ENCODE peak calls at places on chromosomes 5 and 9, in nine cellular contexts. B, V, R, D, Y, Q, O, P and K are unnamed samples.

GRCh38 chr9:84711936-84712335 is 42.4 kb downstream of the NTRK2 start:
- DNase-seq in B (no peak), V (no peak), R (peak; percentile 79), D (no peak), Y (no peak), Q (no peak), O (no peak), P (peak; percentile 90), K (no peak)

GRCh38 chr9:34046784-34047379 is 1.8 kb downstream of the UBAP2 start:
- DNase-seq in B (no peak), V (no peak), R (no peak), D (no peak), Y (no peak), Q (no peak), O (no peak), P (no peak), K (no peak)

GRCh38 chr5:81234801-81235200 is 1.7 kb downstream of the CKMT2 start:
- DNase-seq in B (no peak), V (no peak), R (no peak), D (no peak), Y (no peak), Q (no peak), O (no peak), P (no peak), K (no peak)

GRCh38 chr5:14351845-14352712 is 208.9 kb downstream of the TRIO start:
- DNase-seq in B (peak; percentile 74), V (peak; percentile 59), R (peak; percentile 68), D (peak; percentile 24), Y (no peak), Q (peak; percentile 73), O (peak; percentile 64), P (no peak), K (no peak)

GRCh38 chr9:27539479-27540441 is 10.1 kb upstream of the MOB3B start:
- DNase-seq in B (no peak), V (no peak), R (no peak), D (no peak), Y (peak; percentile 12), Q (no peak), O (no peak), P (peak; percentile 39), K (no peak)

GRCh38 chr9:124356745-124357390 is 58.4 kb downstream of the PSMB7 start:
- DNase-seq in B (no peak), V (no peak), R (no peak), D (no peak), Y (no peak), Q (no peak), O (no peak), P (no peak), K (no peak)

GRCh38 chr5:72223371-72223770 is 96.7 kb downstream of the MRPS27 start:
- DNase-seq in B (no peak), V (no peak), R (no peak), D (no peak), Y (no peak), Q (no peak), O (no peak), P (no peak), K (no peak)

GRCh38 chr9:21077842-21078241 is at the start of gene IFNB1:
- DNase-seq in B (no peak), V (no peak), R (no peak), D (no peak), Y (no peak), Q (no peak), O (no peak), P (no peak), K (no peak)

GRCh38 chr9:68802525-68803015 is 97.5 kb downstream of the PIP5K1B start:
- DNase-seq in B (no peak), V (no peak), R (no peak), D (no peak), Y (no peak), Q (no peak), O (no peak), P (no peak), K (no peak)

GRCh38 chr9:136021891-136022681 is 60.9 kb upstream of the UBAC1 start:
- DNase-seq in B (no peak), V (no peak), R (no peak), D (no peak), Y (no peak), Q (no peak), O (peak; percentile 19), P (no peak), K (no peak)
- TF ChIP-seq CTCF in B (no peak), V (no peak), R (no peak), D (no peak), Y (no peak), Q (peak; percentile 14), O (no peak), P (no peak), K (peak; percentile 37)

GRCh38 chr5:132661231-132662003 is 3.4 kb downstream of the IL13 start:
- DNase-seq in B (no peak), V (no peak), R (no peak), D (no peak), Y (no peak), Q (no peak), O (no peak), P (no peak), K (no peak)
- TF ChIP-seq CTCF in B (no peak), V (no peak), R (no peak), D (no peak), Y (no peak), Q (no peak), O (no peak), P (no peak), K (no peak)

DNA sequence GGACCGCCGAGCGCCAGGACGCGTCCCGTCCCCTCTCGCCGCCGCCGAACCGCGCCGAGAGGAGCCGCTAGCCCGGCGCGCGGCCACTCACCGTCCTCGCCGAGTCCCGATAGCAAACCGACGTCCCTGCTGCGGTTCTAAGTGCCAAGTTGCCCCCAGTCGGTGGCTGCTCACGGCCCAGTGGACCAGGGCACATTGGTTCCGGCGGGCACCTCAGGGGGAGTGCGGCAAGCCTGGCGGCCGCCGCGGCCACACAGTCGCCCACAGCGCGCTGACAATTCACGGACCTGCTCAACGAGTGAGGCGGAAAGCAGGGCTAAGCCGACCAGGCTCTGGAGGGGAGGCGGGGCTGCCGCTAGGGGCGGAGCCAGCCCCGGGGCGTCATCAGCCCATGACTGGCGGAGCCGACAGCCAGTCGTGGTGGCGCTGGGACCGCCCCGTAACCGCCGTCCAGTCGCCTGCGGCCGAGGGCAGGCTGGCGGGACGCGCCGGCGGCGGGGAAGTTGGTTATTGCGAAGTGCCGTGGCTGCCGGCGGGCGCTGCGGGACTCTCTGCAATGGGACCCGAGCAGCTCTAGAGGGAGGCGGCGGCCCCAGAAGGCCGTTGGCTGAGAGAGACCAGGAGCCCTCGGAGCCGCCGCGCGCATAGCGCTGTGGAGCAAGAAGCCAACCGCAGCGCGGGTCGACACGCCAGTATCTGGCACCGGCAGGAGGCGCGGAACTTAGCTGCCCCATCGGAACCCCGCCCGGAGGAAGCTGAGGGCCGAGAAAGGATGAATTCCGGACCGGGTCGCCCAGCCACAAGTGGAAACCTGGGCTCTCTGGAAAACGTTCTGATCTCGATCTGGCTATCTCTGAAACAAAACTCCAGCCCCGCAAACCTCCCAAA is at the start of gene MARCHF3:
- DNase-seq in B (peak; percentile 84), V (peak; percentile 92), R (peak; percentile 98), D (peak; percentile 87), Y (peak; percentile 64), Q (peak; percentile 92), O (peak; percentile 97), P (peak; percentile 93), K (peak; percentile 94)
- TF ChIP-seq CTCF in B (no peak), V (no peak), R (peak; percentile 28), D (peak; percentile 23), Y (peak; percentile 49), Q (peak; percentile 48), O (no peak), P (no peak), K (peak; percentile 27)

GRCh38 chr9:130302785-130303612 is 37.4 kb downstream of the HMCN2 start:
- DNase-seq in B (no peak), V (no peak), R (no peak), D (no peak), Y (no peak), Q (no peak), O (no peak), P (no peak), K (no peak)

GRCh38 chr9:130303613-130304055 is 38.1 kb downstream of the HMCN2 start:
- DNase-seq in B (no peak), V (no peak), R (no peak), D (no peak), Y (no peak), Q (no peak), O (no peak), P (no peak), K (no peak)

GRCh38 chr9:130300739-130301138 is 35.2 kb downstream of the HMCN2 start:
- DNase-seq in B (no peak), V (no peak), R (no peak), D (no peak), Y (no peak), Q (no peak), O (no peak), P (no peak), K (no peak)

GRCh38 chr9:130299785-130300615 is 34.4 kb downstream of the HMCN2 start:
- DNase-seq in B (no peak), V (no peak), R (no peak), D (no peak), Y (no peak), Q (no peak), O (no peak), P (no peak), K (no peak)

DNA sequence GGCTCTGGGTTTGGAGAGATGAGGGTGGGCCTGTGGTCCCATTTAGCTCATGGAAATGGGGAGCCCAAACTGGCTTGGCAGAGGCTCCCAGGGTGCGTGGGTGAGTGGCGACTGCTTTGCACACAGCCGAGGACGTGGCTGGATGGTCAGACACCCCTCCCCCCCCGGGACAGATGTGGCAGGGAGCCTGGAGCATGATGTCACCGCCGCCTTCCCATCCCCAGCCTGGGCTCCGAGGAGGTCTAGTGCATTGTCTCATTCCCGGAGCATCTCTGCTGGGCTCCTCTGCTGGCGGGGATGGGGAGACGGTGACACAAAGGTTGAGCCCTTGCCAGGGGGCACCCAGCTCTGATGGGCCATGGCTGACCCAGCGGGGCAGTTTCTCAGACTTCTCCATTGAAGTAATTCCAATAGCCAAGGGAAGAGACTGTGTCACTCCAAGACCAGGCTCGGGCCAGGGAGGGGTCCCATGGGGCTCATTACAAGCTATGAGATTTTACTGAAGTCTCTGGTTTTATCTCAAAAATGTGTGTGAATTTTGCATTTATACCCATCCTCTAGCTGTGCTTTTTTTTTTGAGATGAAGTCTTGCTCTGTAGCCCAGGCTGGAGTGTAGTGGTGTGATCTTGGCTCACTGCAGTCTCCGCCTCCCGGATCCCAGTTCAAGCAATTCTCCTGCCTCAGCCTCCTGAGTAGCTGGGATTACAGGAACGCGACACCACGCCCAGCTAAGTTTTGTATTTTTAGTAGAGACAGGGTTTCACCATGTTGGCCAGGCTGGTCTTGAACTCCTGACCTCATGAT is 36.1 kb downstream of the HMCN2 start:
- DNase-seq in B (no peak), V (no peak), R (no peak), D (no peak), Y (no peak), Q (no peak), O (no peak), P (peak; percentile 19), K (no peak)
- TF ChIP-seq CTCF in B (no peak), V (no peak), R (no peak), D (no peak), Y (no peak), Q (no peak), O (no peak), P (no peak), K (no peak)

DNA sequence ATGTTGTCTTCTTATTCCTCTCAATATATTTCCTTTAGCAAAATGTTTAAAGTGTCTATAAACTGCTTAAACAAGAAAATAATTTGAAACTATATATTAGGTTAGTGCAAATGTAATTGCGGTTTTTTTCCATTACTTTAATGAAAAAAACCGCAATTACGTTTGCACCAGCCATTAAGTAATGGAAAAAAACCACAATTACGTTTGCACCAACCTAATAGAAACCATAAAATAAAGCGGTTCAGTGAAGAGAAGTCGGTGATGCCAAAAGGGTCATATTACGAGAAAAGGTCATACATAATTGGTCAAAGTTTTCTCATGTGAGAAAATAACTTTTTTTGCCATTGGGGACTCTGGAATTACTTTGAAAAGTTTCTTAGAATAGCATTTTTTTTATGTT is 385.6 kb upstream of the ST8SIA4 start:
- DNase-seq in B (no peak), V (no peak), R (no peak), D (no peak), Y (no peak), Q (no peak), O (no peak), P (no peak), K (no peak)
- TF ChIP-seq CTCF in B (no peak), V (no peak), R (no peak), D (no peak), Y (no peak), Q (no peak), O (no peak), P (no peak), K (no peak)